ENCODE peak calls at places on chromosomes 1 and 21, in four cellular contexts. S is AG10803, I is endothelial cell, Q is C1 segment of cervical spinal cord. D is an unnamed sample.

GRCh38 chr1:225460021-225460736 is 32.3 kb upstream of the LBR start:
- DNase-seq in S (no peak), I (no peak), Q (no peak), D (no peak)

GRCh38 chr1:10651377-10651776 is 145.1 kb downstream of the CASZ1 start:
- DNase-seq in S (no peak), I (peak; percentile 37), Q (no peak), D (no peak)

GRCh38 chr1:66350001-66350547 is 183.9 kb upstream of the SGIP1 start:
- DNase-seq in S (peak; percentile 44), I (no peak), Q (no peak), D (no peak)

GRCh38 chr21:24225432-24225831 is 1381.8 kb downstream of the MRPL39 start:
- DNase-seq in S (no peak), I (no peak), Q (no peak), D (no peak)

GRCh38 chr1:167081594-167081993 is 8.6 kb downstream of the GPA33 start:
- DNase-seq in S (no peak), I (no peak), Q (no peak), D (no peak)

GRCh38 chr1:201870397-201870796 is 18.3 kb upstream of the SHISA4 start:
- DNase-seq in S (no peak), I (no peak), Q (no peak), D (no peak)

GRCh38 chr1:4598561-4598960 is 55.8 kb upstream of the AJAP1 start:
- DNase-seq in S (no peak), I (no peak), Q (no peak), D (no peak)

GRCh38 chr1:168672278-168672677 is 56.7 kb downstream of the DPT start:
- DNase-seq in S (no peak), I (no peak), Q (no peak), D (no peak)

GRCh38 chr1:13543927-13544556 is 30.2 kb upstream of the LRRC38 start:
- DNase-seq in S (peak; percentile 43), I (peak; percentile 7), Q (peak; percentile 14), D (no peak)

GRCh38 chr21:41428847-41429246 is 2.8 kb downstream of the MX1 start:
- DNase-seq in S (no peak), I (no peak), Q (no peak), D (no peak)

GRCh38 chr21:15841856-15842564 is 112.2 kb downstream of the USP25 start:
- DNase-seq in S (peak; percentile 74), I (no peak), Q (no peak), D (no peak)

GRCh38 chr1:183808296-183809027 is 3.5 kb downstream of the RGL1 start:
- DNase-seq in S (peak; percentile 44), I (no peak), Q (no peak), D (no peak)

GRCh38 chr21:44850905-44851657 is 22.4 kb downstream of the PTTG1IP start:
- DNase-seq in S (no peak), I (no peak), Q (no peak), D (no peak)

GRCh38 chr1:101781437-101781836 is 215.3 kb downstream of the OLFM3 start:
- DNase-seq in S (no peak), I (no peak), Q (no peak), D (peak; percentile 75)

GRCh38 chr1:167499106-167499505 is 19.2 kb downstream of the CD247 start:
- DNase-seq in S (no peak), I (no peak), Q (no peak), D (no peak)

GRCh38 chr1:1291023-1291528 is 10.8 kb downstream of the SCNN1D start:
- DNase-seq in S (no peak), I (no peak), Q (no peak), D (no peak)

GRCh38 chr1:226626577-226626956 is 78.0 kb downstream of the STUM start:
- DNase-seq in S (peak; percentile 59), I (peak; percentile 82), Q (no peak), D (no peak)

GRCh38 chr1:237736372-237737029 is 154.2 kb downstream of the ZP4 start:
- DNase-seq in S (no peak), I (no peak), Q (no peak), D (no peak)

GRCh38 chr1:53470155-53470554 is 11.0 kb downstream of the DMRTB1 start:
- DNase-seq in S (peak; percentile 72), I (peak; percentile 98), Q (no peak), D (peak; percentile 51)

GRCh38 chr1:68230901-68231626 is 1.3 kb downstream of the WLS start:
- DNase-seq in S (no peak), I (peak; percentile 20), Q (no peak), D (no peak)

GRCh38 chr1:32953495-32953894 is 11.1 kb downstream of the RNF19B start:
- DNase-seq in S (no peak), I (no peak), Q (no peak), D (no peak)

GRCh38 chr1:24727490-24728214 is 17.6 kb upstream of the CLIC4 start:
- DNase-seq in S (peak; percentile 92), I (no peak), Q (no peak), D (no peak)

GRCh38 chr1:162011337-162012012 is 12.2 kb downstream of the OLFML2B start:
- DNase-seq in S (peak; percentile 54), I (no peak), Q (no peak), D (no peak)

GRCh38 chr1:10170362-10170665 is 40.1 kb upstream of the KIF1B start:
- DNase-seq in S (peak; percentile 26), I (no peak), Q (no peak), D (no peak)

GRCh38 chr1:18583326-18583941 is 47.2 kb upstream of the PAX7 start:
- DNase-seq in S (peak; percentile 4), I (no peak), Q (no peak), D (no peak)

D was measured in NCI-H774.